ENCODE peak calls at places on chromosome 17, in seven cellular contexts. O is SW480; R is stimulated activated naive CD8-positive, alpha-beta T cell treated with anti-CD3 and anti-CD28 coated beads, Interleukin-15, amount 100 ng/mL, for 72 hours; W is left colon; X is kidney; Z is NCI-H1694 treated with DMSO at 0.1 percent for 48 hours; V is NCI-H2081. H is an unnamed sample.

GRCh38 chr17:33389506-33390141 is 96.5 kb upstream of the ASIC2 start:
- DNase-seq in O (peak), R (no peak), W (no peak), X (no peak), Z (no peak), V (no peak), H (no peak)

GRCh38 chr17:17818088-17818526 is 18.7 kb downstream of the SREBF1 start:
- DNase-seq in O (peak), R (no peak), W (peak), X (no peak), Z (no peak), V (no peak), H (no peak)

GRCh38 chr17:82614095-82614631 is 34.1 kb downstream of the WDR45B start:
- DNase-seq in O (no peak), R (no peak), W (no peak), X (peak), Z (no peak), V (no peak), H (no peak)

GRCh38 chr17:19590912-19591551 is 57.4 kb downstream of the SLC47A1 start:
- DNase-seq in O (no peak), R (no peak), W (no peak), X (peak), Z (no peak), V (no peak), H (no peak)

GRCh38 chr17:41689497-41690299 is 1.0 kb downstream of the EIF1 start:
- DNase-seq in O (peak), R (peak), W (peak), X (no peak), Z (peak), V (peak), H (peak)

GRCh38 chr17:43671075-43671692 is 9.5 kb upstream of the MEOX1 start:
- DNase-seq in O (peak), R (no peak), W (no peak), X (no peak), Z (peak), V (peak), H (no peak)

GRCh38 chr17:17590883-17591407 is 563 bp downstream of the PEMT start:
- DNase-seq in O (no peak), R (no peak), W (no peak), X (no peak), Z (no peak), V (no peak), H (no peak)

GRCh38 chr17:71363661-71364060 is 757.2 kb upstream of the SOX9 start:
- DNase-seq in O (no peak), R (no peak), W (no peak), X (no peak), Z (no peak), V (no peak), H (no peak)

GRCh38 chr17:18004345-18004744 is 31.7 kb downstream of the DRC3 start:
- DNase-seq in O (no peak), R (no peak), W (no peak), X (peak), Z (peak), V (peak), H (no peak)

GRCh38 chr17:784143-784542 is 2.0 kb downstream of the MRM3 start:
- DNase-seq in O (no peak), R (no peak), W (no peak), X (no peak), Z (no peak), V (no peak), H (no peak)

GRCh38 chr17:13728751-13729150 is 127.0 kb upstream of the HS3ST3A1 start:
- DNase-seq in O (no peak), R (no peak), W (no peak), X (no peak), Z (no peak), V (no peak), H (no peak)

GRCh38 chr17:19533718-19534561 is at the start of gene SLC47A1:
- DNase-seq in O (peak), R (peak), W (peak), X (peak), Z (no peak), V (no peak), H (no peak)

GRCh38 chr17:43952351-43952723 is 1.4 kb downstream of the PYY start:
- DNase-seq in O (no peak), R (no peak), W (no peak), X (peak), Z (no peak), V (no peak), H (no peak)

GRCh38 chr17:75872434-75873351 is 5.7 kb downstream of the TRIM47 start:
- DNase-seq in O (peak), R (no peak), W (peak), X (peak), Z (no peak), V (peak), H (no peak)

GRCh38 chr17:2011421-2012371 is 13.4 kb downstream of the RTN4RL1 start:
- DNase-seq in O (no peak), R (no peak), W (no peak), X (peak), Z (no peak), V (no peak), H (no peak)

GRCh38 chr17:81898029-81898866 is 3.8 kb upstream of the NPB start:
- DNase-seq in O (no peak), R (no peak), W (no peak), X (no peak), Z (no peak), V (no peak), H (no peak)

GRCh38 chr17:42050360-42051012 is at the start of gene C17orf113:
- DNase-seq in O (peak), R (peak), W (peak), X (peak), Z (no peak), V (peak), H (peak)

GRCh38 chr17:16486373-16487250 is 5.4 kb downstream of the LRRC75A start:
- DNase-seq in O (peak), R (no peak), W (peak), X (peak), Z (peak), V (peak), H (no peak)

GRCh38 chr17:50102164-50102991 is 7.2 kb downstream of the PDK2 start:
- DNase-seq in O (peak), R (no peak), W (peak), X (peak), Z (no peak), V (no peak), H (no peak)

GRCh38 chr17:75909812-75910274 is 5.2 kb upstream of the MRPL38 start:
- DNase-seq in O (no peak), R (no peak), W (peak), X (peak), Z (peak), V (peak), H (no peak)

GRCh38 chr17:35046740-35047283 is 16.7 kb downstream of the RFFL start:
- DNase-seq in O (no peak), R (peak), W (no peak), X (no peak), Z (no peak), V (no peak), H (peak)

GRCh38 chr17:59069856-59070255 is 36.8 kb downstream of the TRIM37 start:
- DNase-seq in O (no peak), R (no peak), W (no peak), X (no peak), Z (no peak), V (no peak), H (no peak)

GRCh38 chr17:29918922-29919856 is 10.8 kb downstream of the SSH2 start:
- DNase-seq in O (no peak), R (no peak), W (no peak), X (no peak), Z (no peak), V (no peak), H (no peak)

GRCh38 chr17:7435676-7436555 is 681 bp downstream of the TMEM102 start:
- DNase-seq in O (peak), R (peak), W (peak), X (no peak), Z (peak), V (peak), H (peak)

GRCh38 chr17:33927732-33928133 is 327.4 kb upstream of the CCL2 start:
- DNase-seq in O (peak), R (no peak), W (no peak), X (no peak), Z (peak), V (no peak), H (no peak)

GRCh38 chr17:51006601-51007000 is 114.1 kb downstream of the SPAG9 start:
- DNase-seq in O (no peak), R (no peak), W (no peak), X (no peak), Z (no peak), V (no peak), H (no peak)

GRCh38 chr17:78838574-78839005 is 2.0 kb downstream of the USP36 start:
- DNase-seq in O (peak), R (no peak), W (peak), X (no peak), Z (no peak), V (peak), H (no peak)

GRCh38 chr17:62807812-62808575 is at the start of gene MARCHF10:
- DNase-seq in O (peak), R (peak), W (peak), X (peak), Z (no peak), V (peak), H (peak)

GRCh38 chr17:79988163-79988971 is 47.3 kb downstream of the TBC1D16 start:
- DNase-seq in O (peak), R (peak), W (peak), X (peak), Z (no peak), V (peak), H (no peak)

GRCh38 chr17:78731904-78732303 is 50.2 kb downstream of the CYTH1 start:
- DNase-seq in O (no peak), R (no peak), W (no peak), X (no peak), Z (no peak), V (no peak), H (no peak)

GRCh38 chr17:31594416-31594815 is 202.9 kb downstream of the RAB11FIP4 start:
- DNase-seq in O (no peak), R (no peak), W (no peak), X (no peak), Z (no peak), V (no peak), H (no peak)

GRCh38 chr17:58621174-58621573 is 70.7 kb downstream of the TEX14 start:
- DNase-seq in O (no peak), R (no peak), W (no peak), X (no peak), Z (no peak), V (no peak), H (no peak)